ENCODE peak calls at places on chromosomes 4 and X, in nine cellular contexts. H, A, U, K, E, L, Z, M and T are unnamed samples.

GRCh38 chr4:10099521-10100325 is 16.9 kb downstream of the WDR1 start:
- DNase-seq in H (no peak), A (no peak), U (no peak), K (no peak), E (no peak), L (no peak), Z (peak), M (no peak), T (no peak)

GRCh38 chr4:120682981-120683380 is 239.5 kb downstream of the PRDM5 start:
- DNase-seq in H (no peak), A (no peak), U (no peak), K (no peak), E (no peak), L (no peak), Z (no peak), M (no peak), T (no peak)

GRCh38 chr4:38102942-38103604 is 142.9 kb downstream of the PTTG2 start:
- DNase-seq in H (no peak), A (no peak), U (no peak), K (no peak), E (no peak), L (no peak), Z (no peak), M (no peak), T (no peak)

GRCh38 chrX:2371026-2371778 is 129.6 kb downstream of the DHRSX start:
- DNase-seq in H (peak), A (no peak), U (no peak), K (no peak), E (peak), L (no peak), Z (no peak), M (no peak), T (no peak)

GRCh38 chr4:116358633-116359222 is 726.6 kb downstream of the TRAM1L1 start:
- DNase-seq in H (peak), A (no peak), U (peak), K (no peak), E (peak), L (peak), Z (no peak), M (no peak), T (no peak)

GRCh38 chr4:186813377-186814068 is 89.9 kb upstream of the FAT1 start:
- DNase-seq in H (no peak), A (no peak), U (no peak), K (no peak), E (no peak), L (no peak), Z (no peak), M (no peak), T (no peak)

GRCh38 chr4:24921491-24921890 is 8.6 kb upstream of the CCDC149 start:
- DNase-seq in H (no peak), A (peak), U (no peak), K (no peak), E (no peak), L (no peak), Z (no peak), M (no peak), T (no peak)

GRCh38 chr4:73142995-73143547 is 73.6 kb upstream of the COX18 start:
- DNase-seq in H (peak), A (no peak), U (no peak), K (no peak), E (no peak), L (no peak), Z (no peak), M (no peak), T (no peak)

GRCh38 chr4:37243722-37244582 is 591 bp upstream of the NWD2 start:
- DNase-seq in H (no peak), A (peak), U (no peak), K (no peak), E (peak), L (no peak), Z (no peak), M (no peak), T (no peak)

GRCh38 chrX:97895751-97896150 is 1012.0 kb downstream of the RPA4 start:
- DNase-seq in H (peak), A (no peak), U (no peak), K (no peak), E (no peak), L (no peak), Z (no peak), M (no peak), T (no peak)

GRCh38 chr4:177519481-177520270 is 77.4 kb upstream of the AGA start:
- DNase-seq in H (no peak), A (no peak), U (no peak), K (no peak), E (no peak), L (no peak), Z (no peak), M (no peak), T (no peak)

GRCh38 chr4:13445841-13446790 is 38.0 kb downstream of the RAB28 start:
- DNase-seq in H (no peak), A (no peak), U (peak), K (no peak), E (peak), L (no peak), Z (no peak), M (peak), T (no peak)

GRCh38 chr4:83561381-83561780 is 25.5 kb downstream of the GPAT3 start:
- DNase-seq in H (peak), A (peak), U (no peak), K (no peak), E (no peak), L (peak), Z (no peak), M (no peak), T (no peak)

GRCh38 chrX:92260102-92260501 is 480.9 kb downstream of the PCDH11X start:
- DNase-seq in H (no peak), A (no peak), U (no peak), K (no peak), E (peak), L (no peak), Z (no peak), M (no peak), T (no peak)

GRCh38 chr4:8348071-8348470 is 78.5 kb downstream of the HTRA3 start:
- DNase-seq in H (no peak), A (no peak), U (no peak), K (no peak), E (no peak), L (no peak), Z (no peak), M (no peak), T (no peak)

GRCh38 chr4:1206299-1207156 is 34.1 kb upstream of the SPON2 start:
- DNase-seq in H (no peak), A (peak), U (peak), K (no peak), E (no peak), L (no peak), Z (no peak), M (peak), T (no peak)

GRCh38 chrX:34880656-34881055 is 61.9 kb upstream of the FAM47B start:
- DNase-seq in H (no peak), A (no peak), U (no peak), K (no peak), E (no peak), L (no peak), Z (no peak), M (no peak), T (no peak)

GRCh38 chr4:187767158-187767557 is 228.4 kb upstream of the ZFP42 start:
- DNase-seq in H (no peak), A (no peak), U (no peak), K (no peak), E (peak), L (no peak), Z (no peak), M (no peak), T (no peak)

GRCh38 chr4:53919605-53920004 is 144.8 kb downstream of the CHIC2 start:
- DNase-seq in H (no peak), A (no peak), U (no peak), K (no peak), E (no peak), L (no peak), Z (peak), M (no peak), T (no peak)

GRCh38 chrX:1520350-1520749 is 16.6 kb downstream of the P2RY8 start:
- DNase-seq in H (no peak), A (no peak), U (no peak), K (no peak), E (no peak), L (no peak), Z (no peak), M (no peak), T (no peak)

GRCh38 chr4:164136181-164136616 is 617.7 kb upstream of the SMIM31 start:
- DNase-seq in H (no peak), A (no peak), U (no peak), K (no peak), E (peak), L (peak), Z (no peak), M (no peak), T (no peak)

GRCh38 chrX:53318766-53319353 is 37.5 kb upstream of the IQSEC2 start:
- DNase-seq in H (no peak), A (no peak), U (no peak), K (no peak), E (no peak), L (no peak), Z (peak), M (no peak), T (no peak)

GRCh38 chr4:153535735-153536494 is 69.8 kb downstream of the TMEM131L start:
- DNase-seq in H (peak), A (no peak), U (no peak), K (no peak), E (peak), L (no peak), Z (no peak), M (no peak), T (no peak)

GRCh38 chrX:8684201-8684600 is 47.7 kb downstream of the ANOS1 start:
- DNase-seq in H (no peak), A (peak), U (no peak), K (no peak), E (no peak), L (no peak), Z (no peak), M (no peak), T (no peak)

GRCh38 chrX:6226646-6227444 is 1.8 kb downstream of the NLGN4X start:
- DNase-seq in H (no peak), A (no peak), U (peak), K (no peak), E (peak), L (no peak), Z (peak), M (peak), T (no peak)

GRCh38 chrX:104309169-104309568 is 54.4 kb upstream of the ESX1 start:
- DNase-seq in H (no peak), A (no peak), U (no peak), K (no peak), E (peak), L (no peak), Z (no peak), M (no peak), T (no peak)

GRCh38 chrX:46837543-46838481 is 969 bp downstream of the RP2 start:
- DNase-seq in H (peak), A (no peak), U (no peak), K (no peak), E (no peak), L (no peak), Z (no peak), M (no peak), T (no peak)

GRCh38 chr4:23068287-23068686 is 375.6 kb downstream of the GBA3 start:
- DNase-seq in H (no peak), A (no peak), U (no peak), K (no peak), E (no peak), L (no peak), Z (no peak), M (no peak), T (no peak)

GRCh38 chr4:144732584-144733130 is 86.7 kb downstream of the HHIP start:
- DNase-seq in H (no peak), A (no peak), U (no peak), K (no peak), E (no peak), L (no peak), Z (no peak), M (no peak), T (no peak)

GRCh38 chr4:52925531-52925968 is 63.4 kb downstream of the RASL11B start:
- DNase-seq in H (no peak), A (no peak), U (no peak), K (no peak), E (peak), L (no peak), Z (no peak), M (no peak), T (no peak)

GRCh38 chrX:15072880-15073279 is 197.0 kb downstream of the ASB9 start:
- DNase-seq in H (no peak), A (no peak), U (no peak), K (no peak), E (no peak), L (no peak), Z (no peak), M (no peak), T (no peak)

GRCh38 chr4:122632396-122633143 is 11.7 kb upstream of the IL21 start:
- DNase-seq in H (no peak), A (no peak), U (no peak), K (no peak), E (no peak), L (no peak), Z (no peak), M (no peak), T (no peak)

GRCh38 chrX:11427082-11428033 is 134.1 kb downstream of the AMELX start:
- DNase-seq in H (peak), A (peak), U (peak), K (peak), E (peak), L (no peak), Z (no peak), M (peak), T (peak)

GRCh38 chr4:6613676-6614651 is 26.5 kb upstream of the MRFAP1 start:
- DNase-seq in H (no peak), A (no peak), U (no peak), K (no peak), E (no peak), L (no peak), Z (no peak), M (peak), T (no peak)

GRCh38 chr4:151652841-151653547 is 107.8 kb downstream of the GATB start:
- DNase-seq in H (no peak), A (no peak), U (no peak), K (no peak), E (no peak), L (no peak), Z (no peak), M (no peak), T (no peak)

DNA sequence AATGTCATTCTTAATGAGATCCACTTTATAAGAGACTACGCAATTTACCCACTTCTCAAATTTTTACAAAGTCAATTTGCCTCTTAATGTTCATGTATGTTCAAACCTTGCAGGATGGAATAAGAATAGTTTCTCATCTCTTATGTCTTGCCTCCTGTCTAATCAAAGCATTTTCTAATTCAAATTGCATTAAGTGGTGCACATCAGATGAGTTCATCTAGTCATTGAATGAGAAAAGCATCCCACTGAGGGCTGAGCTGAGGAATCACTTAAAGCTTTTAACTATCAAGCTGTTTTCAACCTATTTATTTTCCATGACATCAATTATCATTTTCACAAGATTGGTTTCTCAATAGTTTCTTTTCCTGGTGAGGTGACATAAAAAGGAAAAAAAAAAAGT is 1964.0 kb downstream of the PCDH7 start:
- DNase-seq in H (no peak), A (no peak), U (no peak), K (no peak), E (no peak), L (no peak), Z (no peak), M (no peak), T (no peak)
- H3K27ac ChIP-seq in H (no peak), A (no peak), U (no peak), K (no peak), E (no peak), L (no peak), Z (no peak), M (no peak), T (no peak)

GRCh38 chr4:77147400-77147782 is 9.6 kb upstream of the CCNG2 start:
- DNase-seq in H (no peak), A (no peak), U (no peak), K (no peak), E (no peak), L (no peak), Z (no peak), M (no peak), T (no peak)

GRCh38 chr4:77145806-77146425 is 11.1 kb upstream of the CCNG2 start:
- DNase-seq in H (peak), A (no peak), U (no peak), K (no peak), E (no peak), L (no peak), Z (no peak), M (no peak), T (no peak)

GRCh38 chr4:77148081-77148480 is 8.9 kb upstream of the CCNG2 start:
- DNase-seq in H (no peak), A (no peak), U (no peak), K (no peak), E (no peak), L (no peak), Z (no peak), M (no peak), T (no peak)

GRCh38 chr4:77149789-77150188 is 7.2 kb upstream of the CCNG2 start:
- DNase-seq in H (no peak), A (no peak), U (no peak), K (no peak), E (no peak), L (no peak), Z (no peak), M (no peak), T (no peak)

GRCh38 chr4:77146426-77147399 is 10.3 kb upstream of the CCNG2 start:
- DNase-seq in H (peak), A (no peak), U (no peak), K (no peak), E (peak), L (no peak), Z (no peak), M (no peak), T (no peak)
- H3K27ac ChIP-seq in H (no peak), A (no peak), U (no peak), K (no peak), E (no peak), L (no peak), Z (no peak), M (peak), T (no peak)

GRCh38 chrX:38276089-38276488 is 51.2 kb downstream of the RPGR start:
- DNase-seq in H (no peak), A (no peak), U (no peak), K (no peak), E (no peak), L (no peak), Z (no peak), M (no peak), T (no peak)
- H3K27ac ChIP-seq in H (peak), A (no peak), U (no peak), K (no peak), E (no peak), L (peak), Z (no peak), M (no peak), T (no peak)

GRCh38 chrX:70664726-70665125 is 220.1 kb downstream of the DLG3 start:
- DNase-seq in H (peak), A (peak), U (no peak), K (no peak), E (peak), L (peak), Z (no peak), M (no peak), T (no peak)
- H3K27ac ChIP-seq in H (no peak), A (no peak), U (no peak), K (no peak), E (no peak), L (no peak), Z (no peak), M (no peak), T (no peak)